ENCODE peak calls at places on chromosome 3, in five cellular contexts. One of them, this sample, is unnamed.
A peak's percentile ranks its signal among the peaks of the same experiment; 100 is the strongest.

GRCh38 chr3:66693461-66693912 is 192.7 kb upstream of the LRIG1 start:
- DNase-seq in IMR-90: peak; percentile 43
- DNase-seq in H1: no peak
- DNase-seq in trophoblast cell: no peak
- DNase-seq in mesenchymal stem cell: no peak
- DNase-seq in this sample: no peak

GRCh38 chr3:22236490-22237271 is 485.7 kb upstream of the ZNF385D start:
- DNase-seq in mesenchymal stem cell: no peak
- DNase-seq in H1: no peak
- DNase-seq in trophoblast cell: no peak
- DNase-seq in IMR-90: no peak
- DNase-seq in this sample: no peak

GRCh38 chr3:177905895-177906511 is 630.2 kb upstream of the KCNMB2 start:
- DNase-seq in trophoblast cell: peak; percentile 35
- DNase-seq in mesenchymal stem cell: peak; percentile 64
- DNase-seq in H1: no peak
- DNase-seq in IMR-90: peak; percentile 83
- DNase-seq in this sample: no peak

GRCh38 chr3:160812304-160812703 is 56.3 kb downstream of the PPM1L start:
- DNase-seq in mesenchymal stem cell: no peak
- DNase-seq in trophoblast cell: no peak
- DNase-seq in IMR-90: no peak
- DNase-seq in H1: no peak
- DNase-seq in this sample: no peak

GRCh38 chr3:183548262-183548769 is 7.2 kb downstream of the KLHL6 start:
- DNase-seq in IMR-90: peak; percentile 72
- DNase-seq in mesenchymal stem cell: peak; percentile 74
- DNase-seq in trophoblast cell: peak; percentile 91
- DNase-seq in H1: peak; percentile 46
- DNase-seq in this sample: peak; percentile 79

GRCh38 chr3:65877160-65877559 is 161.6 kb downstream of the MAGI1 start:
- DNase-seq in IMR-90: peak; percentile 35
- DNase-seq in mesenchymal stem cell: no peak
- DNase-seq in H1: no peak
- DNase-seq in trophoblast cell: no peak
- DNase-seq in this sample: no peak

GRCh38 chr3:85387913-85388510 is 429.2 kb downstream of the CADM2 start:
- DNase-seq in mesenchymal stem cell: no peak
- DNase-seq in H1: no peak
- DNase-seq in trophoblast cell: no peak
- DNase-seq in IMR-90: no peak
- DNase-seq in this sample: no peak

GRCh38 chr3:5569152-5569551 is 381.6 kb downstream of the EDEM1 start:
- DNase-seq in trophoblast cell: no peak
- DNase-seq in IMR-90: no peak
- DNase-seq in H1: no peak
- DNase-seq in mesenchymal stem cell: no peak
- DNase-seq in this sample: no peak

GRCh38 chr3:176275538-176275937 is 921.7 kb downstream of the TBL1XR1 start:
- DNase-seq in trophoblast cell: no peak
- DNase-seq in mesenchymal stem cell: no peak
- DNase-seq in IMR-90: no peak
- DNase-seq in H1: no peak
- DNase-seq in this sample: no peak

GRCh38 chr3:122067588-122068240 is 12.6 kb downstream of the CD86 start:
- DNase-seq in H1: no peak
- DNase-seq in mesenchymal stem cell: no peak
- DNase-seq in trophoblast cell: no peak
- DNase-seq in IMR-90: no peak
- DNase-seq in this sample: no peak

GRCh38 chr3:17979248-17979647 is 236.8 kb upstream of the TBC1D5 start:
- DNase-seq in mesenchymal stem cell: no peak
- DNase-seq in trophoblast cell: no peak
- DNase-seq in IMR-90: no peak
- DNase-seq in H1: no peak
- DNase-seq in this sample: no peak

GRCh38 chr3:126266291-126266840 is 86.0 kb upstream of the ALDH1L1 start:
- DNase-seq in IMR-90: peak; percentile 10
- DNase-seq in mesenchymal stem cell: peak; percentile 30
- DNase-seq in trophoblast cell: no peak
- DNase-seq in H1: no peak
- DNase-seq in this sample: no peak

GRCh38 chr3:94716326-94717018 is 653.6 kb downstream of the NSUN3 start:
- DNase-seq in H1: no peak
- DNase-seq in mesenchymal stem cell: no peak
- DNase-seq in IMR-90: no peak
- DNase-seq in trophoblast cell: no peak
- DNase-seq in this sample: no peak

GRCh38 chr3:38125305-38126120 is 11.4 kb downstream of the ACAA1 start:
- DNase-seq in mesenchymal stem cell: no peak
- DNase-seq in IMR-90: no peak
- DNase-seq in H1: no peak
- DNase-seq in trophoblast cell: no peak
- DNase-seq in this sample: no peak

GRCh38 chr3:122974764-122975162 is 52.8 kb downstream of the SEMA5B start:
- DNase-seq in IMR-90: peak; percentile 54
- DNase-seq in H1: no peak
- DNase-seq in trophoblast cell: peak; percentile 45
- DNase-seq in mesenchymal stem cell: peak; percentile 62
- DNase-seq in this sample: no peak

GRCh38 chr3:132854856-132855535 is 132.8 kb upstream of the NPHP3 start:
- DNase-seq in H1: no peak
- DNase-seq in trophoblast cell: no peak
- DNase-seq in IMR-90: no peak
- DNase-seq in mesenchymal stem cell: no peak
- DNase-seq in this sample: peak; percentile 43

GRCh38 chr3:175349181-175349580 is 490.0 kb downstream of the NAALADL2 start:
- DNase-seq in trophoblast cell: no peak
- DNase-seq in IMR-90: no peak
- DNase-seq in mesenchymal stem cell: no peak
- DNase-seq in H1: no peak
- DNase-seq in this sample: no peak

GRCh38 chr3:138935864-138936762 is 10.8 kb downstream of the FOXL2 start:
- DNase-seq in mesenchymal stem cell: peak; percentile 49
- DNase-seq in H1: no peak
- DNase-seq in IMR-90: peak; percentile 29
- DNase-seq in trophoblast cell: no peak
- DNase-seq in this sample: peak; percentile 89

GRCh38 chr3:11717768-11718581 is 74.3 kb upstream of the VGLL4 start:
- DNase-seq in trophoblast cell: no peak
- DNase-seq in IMR-90: peak; percentile 46
- DNase-seq in H1: no peak
- DNase-seq in mesenchymal stem cell: peak; percentile 78
- DNase-seq in this sample: no peak

GRCh38 chr3:106341090-106341489 is 472.3 kb upstream of the CBLB start:
- DNase-seq in trophoblast cell: peak; percentile 96
- DNase-seq in IMR-90: peak; percentile 20
- DNase-seq in mesenchymal stem cell: no peak
- DNase-seq in H1: no peak
- DNase-seq in this sample: no peak

DNA sequence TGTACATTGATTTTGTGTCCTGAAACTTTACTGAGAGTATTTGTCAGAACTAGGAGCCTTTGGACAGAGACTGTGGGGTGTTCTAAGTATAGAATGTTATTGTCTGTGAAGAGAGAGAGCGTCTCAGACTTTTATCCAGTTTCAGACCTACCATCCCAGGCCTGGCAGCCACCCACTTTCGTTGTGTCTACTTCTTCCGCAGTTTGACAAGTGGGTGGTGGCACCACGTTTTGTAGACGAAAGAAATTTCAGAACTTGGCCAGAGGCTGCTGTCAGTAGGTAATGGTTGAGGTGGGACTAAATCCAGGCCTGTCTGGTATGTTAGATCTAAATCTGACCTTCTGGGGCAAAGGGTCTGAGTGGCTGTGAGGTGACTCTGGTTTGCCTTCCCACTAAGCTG is 13.4 kb upstream of the TRAK1 start:
- DNase-seq in mesenchymal stem cell: no peak
- DNase-seq in H1: no peak
- DNase-seq in IMR-90: no peak
- DNase-seq in trophoblast cell: peak; percentile 51
- DNase-seq in this sample: no peak
- H3K4ac ChIP-seq in mesenchymal stem cell: no peak overlapping the region
- H3K4ac ChIP-seq in H1: no peak overlapping the region
- H3K4ac ChIP-seq in IMR-90: no peak overlapping the region
- H3K4ac ChIP-seq in trophoblast cell: peak overlapping the region; percentile 81
- H3K4ac ChIP-seq in this sample: no peak overlapping the region

DNA sequence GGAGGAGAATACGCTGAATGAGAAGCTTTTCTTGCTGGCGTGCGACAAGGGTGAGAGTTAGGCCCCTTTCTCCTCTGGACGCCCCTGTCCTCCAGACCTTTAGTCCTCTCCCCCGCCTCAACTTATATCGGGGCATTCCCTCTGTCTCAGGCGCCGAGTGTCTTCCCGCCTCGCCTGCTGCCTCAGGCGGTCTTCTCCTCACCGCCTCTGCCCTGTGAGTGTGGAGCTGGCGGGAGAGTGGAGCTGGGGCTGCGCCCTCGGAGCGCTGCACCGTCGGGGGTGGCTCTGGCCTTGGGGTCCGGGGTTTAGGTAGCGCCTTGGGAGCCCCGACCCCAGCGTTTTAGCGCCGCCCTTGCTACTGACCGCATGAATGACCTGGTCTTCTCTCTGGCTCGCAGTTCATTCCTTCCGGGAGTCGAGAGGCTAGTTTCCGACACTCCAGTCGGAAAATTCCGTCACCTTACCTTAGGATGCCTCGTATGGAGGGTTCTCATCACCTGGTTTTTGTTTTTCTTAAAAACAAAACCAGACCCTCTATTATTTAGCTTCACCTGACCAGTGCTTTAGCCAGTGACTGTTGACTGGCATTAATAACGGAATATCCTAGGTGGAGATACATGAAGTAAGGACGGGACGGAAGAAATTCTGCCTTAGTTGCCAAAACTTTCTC is 983 bp downstream of the TRPC1 start:
- DNase-seq in H1: peak; percentile 34
- DNase-seq in mesenchymal stem cell: peak; percentile 66
- DNase-seq in IMR-90: peak; percentile 18
- DNase-seq in trophoblast cell: peak; percentile 21
- DNase-seq in this sample: peak; percentile 82
- H3K4ac ChIP-seq in H1: peak overlapping the region; percentile 74
- H3K4ac ChIP-seq in mesenchymal stem cell: peak overlapping the region; percentile 3
- H3K4ac ChIP-seq in IMR-90: peak overlapping the region; percentile 44
- H3K4ac ChIP-seq in trophoblast cell: peak overlapping the region; percentile 67
- H3K4ac ChIP-seq in this sample: no peak overlapping the region

GRCh38 chr3:97670952-97671351 is 93.6 kb upstream of the ARL6 start:
- DNase-seq in trophoblast cell: no peak
- DNase-seq in mesenchymal stem cell: no peak
- DNase-seq in IMR-90: no peak
- DNase-seq in H1: no peak
- DNase-seq in this sample: no peak
- H3K4ac ChIP-seq in trophoblast cell: no peak overlapping the region
- H3K4ac ChIP-seq in mesenchymal stem cell: no peak overlapping the region
- H3K4ac ChIP-seq in IMR-90: no peak overlapping the region
- H3K4ac ChIP-seq in H1: no peak overlapping the region
- H3K4ac ChIP-seq in this sample: no peak overlapping the region

GRCh38 chr3:107627962-107628542 is 105.3 kb downstream of the BBX start:
- DNase-seq in H1: no peak
- DNase-seq in IMR-90: no peak
- DNase-seq in mesenchymal stem cell: no peak
- DNase-seq in trophoblast cell: no peak
- DNase-seq in this sample: no peak
- H3K4ac ChIP-seq in H1: no peak overlapping the region
- H3K4ac ChIP-seq in IMR-90: no peak overlapping the region
- H3K4ac ChIP-seq in mesenchymal stem cell: no peak overlapping the region
- H3K4ac ChIP-seq in trophoblast cell: no peak overlapping the region
- H3K4ac ChIP-seq in this sample: no peak overlapping the region

GRCh38 chr3:129343643-129344360 is 65.1 kb downstream of the HMCES start:
- DNase-seq in mesenchymal stem cell: peak; percentile 39
- DNase-seq in IMR-90: no peak
- DNase-seq in H1: no peak
- DNase-seq in trophoblast cell: peak; percentile 33
- DNase-seq in this sample: peak; percentile 77
- H3K4ac ChIP-seq in mesenchymal stem cell: peak overlapping the region; percentile 73
- H3K4ac ChIP-seq in IMR-90: no peak overlapping the region
- H3K4ac ChIP-seq in H1: no peak overlapping the region
- H3K4ac ChIP-seq in trophoblast cell: no peak overlapping the region
- H3K4ac ChIP-seq in this sample: no peak overlapping the region

GRCh38 chr3:134380249-134380648 is 6.0 kb upstream of the AMOTL2 start:
- DNase-seq in IMR-90: no peak
- DNase-seq in mesenchymal stem cell: no peak
- DNase-seq in trophoblast cell: no peak
- DNase-seq in H1: no peak
- DNase-seq in this sample: no peak

GRCh38 chr3:134378818-134379217 is 4.6 kb upstream of the AMOTL2 start:
- DNase-seq in trophoblast cell: peak; percentile 85
- DNase-seq in H1: no peak
- DNase-seq in IMR-90: peak; percentile 52
- DNase-seq in mesenchymal stem cell: no peak
- DNase-seq in this sample: no peak

GRCh38 chr3:134377896-134378295 is 3.6 kb upstream of the AMOTL2 start:
- DNase-seq in mesenchymal stem cell: no peak
- DNase-seq in H1: no peak
- DNase-seq in trophoblast cell: no peak
- DNase-seq in IMR-90: no peak
- DNase-seq in this sample: peak; percentile 23

GRCh38 chr3:134376786-134377431 is 2.7 kb upstream of the AMOTL2 start:
- DNase-seq in mesenchymal stem cell: no peak
- DNase-seq in IMR-90: no peak
- DNase-seq in H1: no peak
- DNase-seq in trophoblast cell: no peak
- DNase-seq in this sample: no peak

DNA sequence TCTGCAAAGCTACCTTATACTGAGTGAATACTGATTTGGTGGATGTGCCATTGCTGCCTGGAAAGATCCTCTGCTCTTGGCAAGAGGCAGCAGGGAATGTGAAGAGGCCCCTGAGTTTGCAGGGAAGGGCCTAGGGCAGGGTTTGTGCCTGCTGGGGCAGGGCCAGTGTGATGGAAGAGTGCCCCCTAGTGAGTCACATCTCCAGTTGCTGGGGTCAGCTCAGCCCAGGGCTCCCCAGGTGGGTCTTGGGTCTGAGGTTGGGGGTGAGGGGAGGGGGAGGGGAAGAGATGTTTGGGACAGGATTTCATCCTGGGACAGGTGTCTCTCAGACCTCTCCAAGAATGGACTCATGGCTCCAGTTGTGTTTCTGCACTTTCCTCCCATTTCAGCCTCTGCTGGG is 4.1 kb upstream of the AMOTL2 start:
- DNase-seq in mesenchymal stem cell: no peak
- DNase-seq in H1: peak; percentile 63
- DNase-seq in IMR-90: no peak
- DNase-seq in trophoblast cell: no peak
- DNase-seq in this sample: peak; percentile 87
- H3K4ac ChIP-seq in mesenchymal stem cell: no peak overlapping the region
- H3K4ac ChIP-seq in H1: no peak overlapping the region
- H3K4ac ChIP-seq in IMR-90: peak overlapping the region; percentile 10
- H3K4ac ChIP-seq in trophoblast cell: no peak overlapping the region
- H3K4ac ChIP-seq in this sample: no peak overlapping the region

GRCh38 chr3:55607175-55607574 is 120.1 kb upstream of the WNT5A start:
- DNase-seq in H1: no peak
- DNase-seq in mesenchymal stem cell: no peak
- DNase-seq in trophoblast cell: no peak
- DNase-seq in IMR-90: no peak
- DNase-seq in this sample: no peak
- H3K4ac ChIP-seq in H1: no peak overlapping the region
- H3K4ac ChIP-seq in mesenchymal stem cell: no peak overlapping the region
- H3K4ac ChIP-seq in trophoblast cell: no peak overlapping the region
- H3K4ac ChIP-seq in IMR-90: no peak overlapping the region
- H3K4ac ChIP-seq in this sample: no peak overlapping the region

This sample was measured in H9.